ENCODE peak calls at places on chromosome 2, in six cellular contexts. One of them, this sample, is unnamed.

GRCh38 chr2:60316381-60317028 is 236.9 kb downstream of the BCL11A start:
- DNase-seq in HFFc6: no peak
- DNase-seq in RWPE1: no peak
- DNase-seq in heart right ventricle: no peak
- DNase-seq in EL: no peak
- DNase-seq in A549: no peak
- DNase-seq in this sample: no peak

GRCh38 chr2:24365051-24365450 is 4.7 kb upstream of the ITSN2 start:
- DNase-seq in heart right ventricle: peak
- DNase-seq in RWPE1: no peak
- DNase-seq in HFFc6: no peak
- DNase-seq in A549: peak
- DNase-seq in EL: no peak
- DNase-seq in this sample: peak

GRCh38 chr2:168336786-168337388 is 89.5 kb upstream of the STK39 start:
- DNase-seq in heart right ventricle: peak
- DNase-seq in RWPE1: peak
- DNase-seq in A549: peak
- DNase-seq in HFFc6: no peak
- DNase-seq in EL: no peak
- DNase-seq in this sample: no peak

GRCh38 chr2:34719195-34719594 is 1120.1 kb upstream of the FAM98A start:
- DNase-seq in A549: no peak
- DNase-seq in heart right ventricle: no peak
- DNase-seq in HFFc6: no peak
- DNase-seq in RWPE1: no peak
- DNase-seq in EL: no peak
- DNase-seq in this sample: no peak

GRCh38 chr2:120539937-120540718 is 194.2 kb downstream of the INHBB start:
- DNase-seq in RWPE1: peak
- DNase-seq in heart right ventricle: peak
- DNase-seq in EL: peak
- DNase-seq in A549: peak
- DNase-seq in HFFc6: peak
- DNase-seq in this sample: no peak

GRCh38 chr2:219417374-219417773 is 803 bp upstream of the DES start:
- DNase-seq in A549: no peak
- DNase-seq in EL: no peak
- DNase-seq in heart right ventricle: peak
- DNase-seq in HFFc6: no peak
- DNase-seq in RWPE1: no peak
- DNase-seq in this sample: peak

GRCh38 chr2:168915433-168916328 is 14.6 kb downstream of the G6PC2 start:
- DNase-seq in heart right ventricle: no peak
- DNase-seq in RWPE1: no peak
- DNase-seq in A549: no peak
- DNase-seq in HFFc6: no peak
- DNase-seq in EL: no peak
- DNase-seq in this sample: peak

GRCh38 chr2:40101076-40101688 is 322.1 kb upstream of the THUMPD2 start:
- DNase-seq in RWPE1: no peak
- DNase-seq in A549: no peak
- DNase-seq in HFFc6: peak
- DNase-seq in EL: peak
- DNase-seq in heart right ventricle: no peak
- DNase-seq in this sample: no peak

GRCh38 chr2:132416996-132417395 is 391 bp downstream of the GPR39 start:
- DNase-seq in heart right ventricle: no peak
- DNase-seq in A549: peak
- DNase-seq in RWPE1: no peak
- DNase-seq in EL: no peak
- DNase-seq in HFFc6: no peak
- DNase-seq in this sample: no peak

GRCh38 chr2:235864746-235865535 is 303.2 kb downstream of the GBX2 start:
- DNase-seq in RWPE1: no peak
- DNase-seq in heart right ventricle: no peak
- DNase-seq in EL: no peak
- DNase-seq in HFFc6: no peak
- DNase-seq in A549: no peak
- DNase-seq in this sample: no peak

GRCh38 chr2:240214790-240215675 is 74.6 kb upstream of the OTOS start:
- DNase-seq in heart right ventricle: no peak
- DNase-seq in A549: no peak
- DNase-seq in RWPE1: no peak
- DNase-seq in HFFc6: no peak
- DNase-seq in EL: no peak
- DNase-seq in this sample: no peak

GRCh38 chr2:148194882-148195281 is 174.0 kb downstream of the MBD5 start:
- DNase-seq in HFFc6: no peak
- DNase-seq in A549: no peak
- DNase-seq in EL: no peak
- DNase-seq in RWPE1: no peak
- DNase-seq in heart right ventricle: no peak
- DNase-seq in this sample: no peak

GRCh38 chr2:124563415-124563814 is 538.3 kb downstream of the CNTNAP5 start:
- DNase-seq in HFFc6: no peak
- DNase-seq in heart right ventricle: no peak
- DNase-seq in EL: no peak
- DNase-seq in A549: no peak
- DNase-seq in RWPE1: no peak
- DNase-seq in this sample: no peak

GRCh38 chr2:72138011-72138881 is 9.4 kb downstream of the CYP26B1 start:
- DNase-seq in A549: peak
- DNase-seq in EL: no peak
- DNase-seq in RWPE1: no peak
- DNase-seq in heart right ventricle: no peak
- DNase-seq in HFFc6: no peak
- DNase-seq in this sample: no peak

GRCh38 chr2:130344578-130344977 is 1.9 kb downstream of the IMP4 start:
- DNase-seq in EL: no peak
- DNase-seq in HFFc6: no peak
- DNase-seq in heart right ventricle: no peak
- DNase-seq in RWPE1: no peak
- DNase-seq in A549: no peak
- DNase-seq in this sample: no peak

GRCh38 chr2:241801611-241802420 is 7.2 kb upstream of the NEU4 start:
- DNase-seq in A549: no peak
- DNase-seq in heart right ventricle: no peak
- DNase-seq in HFFc6: no peak
- DNase-seq in EL: no peak
- DNase-seq in RWPE1: no peak
- DNase-seq in this sample: no peak